ENCODE peak calls at places on chromosome 16, in six cellular contexts. E is GM23248; Y is stimulated activated CD4-positive, alpha-beta T cell treated with anti-CD3 and anti-CD28 coated beads, Interleukin-4, amount 100 ng/mL, for 24 hours; L is AG20443; A is iPS DF 19.7; T is CD8-positive, alpha-beta memory T cell. S is an unnamed sample.
A peak's percentile ranks its signal among the peaks of the same experiment; 100 is the strongest.

GRCh38 chr16:76835319-76835718 is 355.7 kb upstream of the MON1B start:
- DNase-seq in E (no peak), Y (no peak), L (no peak), A (no peak), T (no peak), S (no peak)

GRCh38 chr16:49443576-49443975 is 70.0 kb downstream of the C16orf78 start:
- DNase-seq in E (no peak), Y (no peak), L (no peak), A (no peak), T (no peak), S (no peak)

GRCh38 chr16:69107311-69107962 is 2.0 kb downstream of the HAS3 start:
- DNase-seq in E (peak; percentile 67), Y (no peak), L (peak; percentile 67), A (no peak), T (no peak), S (peak; percentile 64)

GRCh38 chr16:74896389-74897370 is 88.2 kb downstream of the WDR59 start:
- DNase-seq in E (peak; percentile 89), Y (no peak), L (peak; percentile 93), A (no peak), T (no peak), S (no peak)

GRCh38 chr16:75224683-75225082 is 5.9 kb downstream of the CTRB1 start:
- DNase-seq in E (no peak), Y (no peak), L (no peak), A (no peak), T (no peak), S (no peak)

GRCh38 chr16:1308036-1308976 is 1.1 kb upstream of the UBE2I start:
- DNase-seq in E (no peak), Y (no peak), L (no peak), A (no peak), T (no peak), S (no peak)

GRCh38 chr16:71626018-71626857 is at the start of gene MARVELD3:
- DNase-seq in E (peak; percentile 14), Y (no peak), L (peak; percentile 37), A (no peak), T (peak; percentile 49), S (peak; percentile 46)

GRCh38 chr16:86598607-86599318 is 20.4 kb downstream of the FOXL1 start:
- DNase-seq in E (peak; percentile 77), Y (no peak), L (peak; percentile 71), A (no peak), T (no peak), S (no peak)

GRCh38 chr16:17945080-17945601 is 391.4 kb downstream of the NPIPA8 start:
- DNase-seq in E (no peak), Y (no peak), L (no peak), A (no peak), T (no peak), S (no peak)

S was measured in Right ventricle myocardium superior.